ENCODE peak calls at places on chromosomes 4 and X, in ten cellular contexts. T is WERI-Rb-1, I is heart left ventricle, H is brain microvascular endothelial cell, O is MM.1S, P is left ventricle myocardium inferior, F is endodermal cell, X is PC-3, N is SJSA1, D is pancreas. B is an unnamed sample.

GRCh38 chr4:136784326-136784725 is 748.0 kb downstream of the PCDH18 start:
- DNase-seq in T (no peak), I (no peak), H (no peak), O (no peak), P (no peak), F (no peak), X (no peak), N (no peak), D (no peak), B (no peak)

GRCh38 chr4:157713342-157713741 is 459.5 kb downstream of the GASK1B start:
- DNase-seq in T (peak), I (no peak), H (no peak), O (no peak), P (no peak), F (no peak), X (peak), N (no peak), D (no peak), B (no peak)

GRCh38 chr4:139934336-139934735 is 219.6 kb downstream of the MAML3 start:
- DNase-seq in T (peak), I (no peak), H (no peak), O (no peak), P (no peak), F (no peak), X (no peak), N (no peak), D (no peak), B (no peak)

GRCh38 chrX:12986886-12987285 is 12.0 kb downstream of the TMSB4X start:
- DNase-seq in T (no peak), I (no peak), H (no peak), O (no peak), P (no peak), F (no peak), X (peak), N (no peak), D (no peak), B (no peak)

GRCh38 chrX:39564751-39565150 is 533.0 kb downstream of the BCOR start:
- DNase-seq in T (no peak), I (no peak), H (no peak), O (no peak), P (no peak), F (no peak), X (no peak), N (no peak), D (no peak), B (no peak)

GRCh38 chr4:80111276-80111675 is 38.2 kb upstream of the ANTXR2 start:
- DNase-seq in T (no peak), I (no peak), H (no peak), O (no peak), P (no peak), F (no peak), X (no peak), N (no peak), D (no peak), B (no peak)

GRCh38 chrX:87526281-87526680 is 8.7 kb downstream of the KLHL4 start:
- DNase-seq in T (no peak), I (no peak), H (no peak), O (no peak), P (no peak), F (no peak), X (peak), N (no peak), D (no peak), B (no peak)

GRCh38 chrX:155216940-155217450 is 735 bp downstream of the VBP1 start:
- DNase-seq in T (no peak), I (no peak), H (no peak), O (peak), P (no peak), F (peak), X (peak), N (peak), D (no peak), B (no peak)

GRCh38 chrX:139762400-139763183 is 54.6 kb upstream of the MCF2 start:
- DNase-seq in T (no peak), I (no peak), H (peak), O (no peak), P (no peak), F (no peak), X (no peak), N (no peak), D (peak), B (no peak)

GRCh38 chrX:39693298-39693697 is 404.5 kb downstream of the BCOR start:
- DNase-seq in T (peak), I (no peak), H (no peak), O (no peak), P (no peak), F (peak), X (no peak), N (no peak), D (peak), B (no peak)

GRCh38 chr4:150769235-150769634 is 187.3 kb downstream of the MAB21L2 start:
- DNase-seq in T (no peak), I (no peak), H (peak), O (no peak), P (no peak), F (no peak), X (peak), N (peak), D (peak), B (peak)

GRCh38 chrX:71439420-71439819 is 73.3 kb downstream of the TAF1 start:
- DNase-seq in T (no peak), I (no peak), H (no peak), O (no peak), P (no peak), F (no peak), X (no peak), N (no peak), D (no peak), B (no peak)

DNA sequence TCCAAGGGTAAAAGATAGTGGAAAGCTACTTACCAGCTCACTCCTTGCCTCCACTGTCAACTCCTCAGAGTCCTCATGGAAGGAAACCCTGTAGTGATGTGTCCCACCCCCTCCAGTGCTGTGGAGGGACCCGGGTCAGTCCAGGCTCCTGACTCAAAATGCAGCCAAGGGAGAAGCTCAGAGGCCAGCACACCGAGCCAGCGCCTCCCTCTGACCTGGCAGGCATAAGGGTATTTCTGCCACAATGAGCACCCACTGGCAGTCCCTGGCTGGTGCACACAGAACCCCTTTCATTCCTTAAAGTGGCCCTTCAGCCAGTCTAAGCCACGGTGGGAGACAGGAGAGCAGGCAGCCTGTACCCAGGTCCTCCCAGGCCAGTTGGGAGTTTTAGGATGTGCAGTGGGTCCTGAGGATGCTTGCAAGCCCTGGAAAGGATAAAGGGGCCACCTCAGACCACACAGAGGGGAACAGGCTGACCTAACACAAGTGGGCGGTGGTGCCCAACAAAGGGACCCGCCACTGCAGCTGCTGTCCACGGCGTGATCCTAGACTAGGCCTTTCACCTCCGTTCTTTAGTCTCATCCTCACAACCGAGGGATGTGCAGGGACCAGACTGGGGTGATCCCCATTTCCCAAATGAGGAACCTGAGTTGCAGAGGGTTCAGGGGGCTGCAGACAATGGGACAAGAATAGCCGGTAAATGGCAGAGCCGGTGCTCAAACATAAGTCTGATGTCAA is 5.7 kb downstream of the JAKMIP1 start:
- DNase-seq in T (no peak), I (no peak), H (no peak), O (no peak), P (no peak), F (peak), X (no peak), N (no peak), D (no peak), B (no peak)
- H3K27ac ChIP-seq in T (no peak), I (no peak), H (no peak), O (no peak), P (no peak), F (no peak), X (no peak), N (no peak), D (no peak), B (no peak)

GRCh38 chr4:41658106-41658505 is 90.4 kb downstream of the PHOX2B start:
- DNase-seq in T (no peak), I (no peak), H (no peak), O (no peak), P (no peak), F (no peak), X (peak), N (no peak), D (no peak), B (no peak)

GRCh38 chr4:41660350-41660749 is 88.2 kb downstream of the PHOX2B start:
- DNase-seq in T (no peak), I (no peak), H (no peak), O (no peak), P (no peak), F (no peak), X (no peak), N (no peak), D (no peak), B (no peak)

GRCh38 chr4:41655177-41655576 is 93.3 kb downstream of the PHOX2B start:
- DNase-seq in T (no peak), I (no peak), H (no peak), O (no peak), P (no peak), F (no peak), X (peak), N (peak), D (no peak), B (no peak)

GRCh38 chr4:41656572-41657301 is 91.8 kb downstream of the PHOX2B start:
- DNase-seq in T (no peak), I (peak), H (no peak), O (no peak), P (peak), F (no peak), X (no peak), N (no peak), D (no peak), B (no peak)

DNA sequence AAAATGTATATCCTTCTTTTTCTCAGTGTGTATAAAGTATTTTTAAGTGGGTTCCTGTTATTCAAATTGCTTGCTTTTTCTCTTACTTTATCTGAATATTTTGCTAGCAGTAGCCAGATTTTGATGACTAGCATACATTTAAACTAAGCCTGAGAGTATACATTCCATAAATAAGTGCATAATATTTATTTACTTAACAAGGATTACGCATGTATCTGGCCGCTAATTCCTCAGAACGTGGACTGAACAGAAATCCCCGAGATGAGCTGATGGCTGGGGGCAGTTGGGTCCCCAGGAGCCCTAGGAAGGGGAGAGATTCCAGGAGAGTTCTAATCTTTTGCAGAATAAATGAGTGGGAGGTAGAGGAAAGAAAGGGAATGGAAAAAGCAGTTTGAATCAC is 91.0 kb downstream of the PHOX2B start:
- DNase-seq in T (no peak), I (no peak), H (no peak), O (no peak), P (no peak), F (no peak), X (peak), N (no peak), D (no peak), B (no peak)
- H3K27ac ChIP-seq in T (no peak), I (peak), H (no peak), O (no peak), P (peak), F (no peak), X (no peak), N (no peak), D (no peak), B (no peak)

DNA sequence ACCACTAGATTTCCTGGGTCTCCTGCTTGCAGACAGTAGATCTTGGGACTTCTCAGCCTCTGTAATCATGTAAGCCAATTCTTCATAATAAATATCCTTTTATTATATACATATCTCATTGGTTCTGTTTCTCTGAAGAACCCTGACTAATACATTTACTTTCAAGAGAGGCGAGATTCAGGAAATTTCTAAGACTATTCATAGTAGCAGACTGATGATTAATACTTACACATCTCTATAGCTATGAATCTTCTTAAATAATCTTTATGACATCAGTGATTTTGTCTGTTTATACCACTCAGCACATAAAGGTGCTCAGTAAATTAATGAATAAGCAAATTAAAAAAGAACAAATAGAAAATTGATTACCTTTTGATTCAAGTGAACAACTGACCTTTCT is 682.3 kb upstream of the GRID2 start:
- DNase-seq in T (no peak), I (no peak), H (no peak), O (no peak), P (no peak), F (no peak), X (peak), N (no peak), D (no peak), B (peak)
- H3K27ac ChIP-seq in T (no peak), I (no peak), H (no peak), O (no peak), P (no peak), F (no peak), X (no peak), N (no peak), D (no peak), B (peak)

DNA sequence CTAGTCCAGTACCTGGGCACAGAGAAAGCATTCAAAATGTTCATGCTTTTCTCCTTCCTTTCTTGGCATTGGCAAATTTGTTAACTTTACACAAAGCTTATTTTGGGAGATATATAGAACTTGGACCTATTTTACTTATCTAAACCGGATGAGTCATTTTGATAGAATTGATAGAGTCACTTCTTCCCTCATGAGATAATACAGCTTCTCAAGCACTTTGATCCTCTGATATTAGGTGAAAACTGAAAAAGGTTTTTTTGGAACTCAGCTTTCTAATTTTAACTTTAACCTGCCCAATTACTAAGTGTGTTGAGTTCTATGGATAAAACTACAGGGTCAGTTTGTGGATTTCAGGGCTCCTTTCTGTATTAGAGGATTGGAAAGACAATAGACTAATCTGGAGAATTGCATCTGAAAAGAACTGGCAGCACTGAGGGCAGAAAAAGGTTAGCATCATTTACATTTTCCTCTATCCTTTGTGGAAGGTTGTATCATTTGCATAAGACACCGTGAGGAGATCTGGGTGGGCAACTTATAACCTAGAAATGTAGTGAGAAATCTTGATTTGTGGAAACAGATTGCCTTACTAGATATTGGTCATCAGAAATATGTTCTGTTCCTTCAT is 2.4 kb downstream of the WDR44 start:
- DNase-seq in T (no peak), I (no peak), H (no peak), O (no peak), P (no peak), F (no peak), X (no peak), N (no peak), D (no peak), B (no peak)
- H3K27ac ChIP-seq in T (no peak), I (no peak), H (peak), O (no peak), P (no peak), F (no peak), X (no peak), N (no peak), D (no peak), B (no peak)

B was measured in epithelial cell of prostate.